ENCODE peak calls at places on chromosomes 12 and 14, in six cellular contexts. G is tibial artery; Y is cardiac muscle cell; V is substantia nigra; C is astrocyte; J is CD4-positive, alpha-beta T cell. D is an unnamed sample.

GRCh38 chr12:79406993-79407392 is 283.8 kb downstream of the PAWR start:
- DNase-seq in Y (no peak), G (no peak), J (no peak), V (no peak), C (no peak), D (no peak)

GRCh38 chr14:64388533-64389243 is 535 bp downstream of the MTHFD1 start:
- DNase-seq in J (no peak), Y (peak; percentile 46), V (peak; percentile 57), G (peak; percentile 47), C (peak; percentile 26), D (no peak)

GRCh38 chr12:19880724-19881123 is 441.4 kb downstream of the AEBP2 start:
- DNase-seq in V (no peak), J (no peak), Y (no peak), G (no peak), C (peak; percentile 23), D (no peak)

GRCh38 chr14:79483472-79483871 is 727.8 kb downstream of the DIO2 start:
- DNase-seq in G (no peak), J (no peak), Y (no peak), V (no peak), C (peak; percentile 85), D (no peak)

GRCh38 chr12:6767592-6768384 is 1.6 kb downstream of the PTMS start:
- DNase-seq in V (no peak), G (no peak), C (no peak), Y (peak; percentile 51), J (no peak), D (no peak)

GRCh38 chr14:52974406-52974805 is 23.6 kb upstream of the FERMT2 start:
- DNase-seq in Y (no peak), G (no peak), C (no peak), J (no peak), V (no peak), D (no peak)

GRCh38 chr14:77498120-77498979 is at the start of gene ISM2:
- DNase-seq in G (no peak), V (no peak), Y (peak; percentile 72), C (peak; percentile 8), J (peak; percentile 19), D (no peak)

GRCh38 chr14:31536201-31536960 is 24.8 kb upstream of the NUBPL start:
- DNase-seq in Y (no peak), J (no peak), V (no peak), C (no peak), G (no peak), D (no peak)

GRCh38 chr12:84508325-84508861 is 404.2 kb downstream of the SLC6A15 start:
- DNase-seq in J (no peak), C (peak; percentile 77), Y (no peak), G (peak; percentile 36), V (no peak), D (no peak)

GRCh38 chr14:71113376-71113775 is 206.1 kb downstream of the PCNX1 start:
- DNase-seq in C (peak; percentile 34), V (no peak), J (no peak), G (no peak), Y (no peak), D (no peak)
- H3K27ac ChIP-seq in C (no peak overlapping the region), V (no peak overlapping the region), J (no peak overlapping the region), G (no peak overlapping the region), Y (no peak overlapping the region), D (no peak overlapping the region)

DNA sequence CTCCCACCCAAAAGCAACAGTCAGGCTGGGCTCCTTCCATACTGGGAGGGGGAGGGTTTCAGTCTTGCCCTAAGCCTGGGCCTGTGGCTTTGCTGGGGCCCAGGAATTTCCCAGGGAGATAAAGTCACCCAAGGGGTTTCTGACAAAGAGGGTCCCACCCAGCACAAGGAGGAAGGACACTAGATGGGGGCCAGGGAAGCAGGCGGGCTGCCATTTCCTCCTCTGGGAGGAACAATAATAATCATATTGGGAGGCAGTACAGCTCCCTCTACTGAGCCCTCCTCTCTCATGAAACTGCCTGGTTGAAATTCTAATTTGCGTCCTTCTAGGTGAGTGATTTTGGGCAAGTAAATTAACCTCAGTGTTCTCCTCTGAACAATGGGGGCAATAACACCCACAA is 7.9 kb downstream of the SLC8B1 start:
- DNase-seq in V (no peak), J (no peak), Y (no peak), C (no peak), G (no peak), D (no peak)
- H3K27ac ChIP-seq in V (no peak overlapping the region), J (no peak overlapping the region), Y (no peak overlapping the region), C (no peak overlapping the region), G (no peak overlapping the region), D (no peak overlapping the region)

GRCh38 chr12:14946856-14947255 is 8.5 kb upstream of the ERP27 start:
- DNase-seq in G (no peak), C (no peak), J (no peak), Y (no peak), V (no peak), D (no peak)

GRCh38 chr12:14950982-14951746 is 10.2 kb downstream of the ARHGDIB start:
- DNase-seq in C (no peak), G (no peak), J (no peak), Y (peak; percentile 69), V (no peak), D (no peak)

GRCh38 chr12:14950421-14950820 is 11.0 kb downstream of the ARHGDIB start:
- DNase-seq in V (no peak), J (no peak), C (peak; percentile 6), G (no peak), Y (no peak), D (no peak)

GRCh38 chr12:14948672-14949071 is 10.3 kb upstream of the ERP27 start:
- DNase-seq in J (no peak), V (no peak), G (peak; percentile 36), C (peak; percentile 85), Y (peak; percentile 53), D (peak; percentile 84)

GRCh38 chr12:14949631-14950030 is 11.3 kb upstream of the ERP27 start:
- DNase-seq in C (no peak), G (no peak), J (no peak), V (no peak), Y (no peak), D (peak; percentile 67)
- H3K27ac ChIP-seq in C (no peak overlapping the region), G (peak overlapping the region; percentile 79), J (peak overlapping the region; percentile 90), V (no peak overlapping the region), Y (peak overlapping the region; percentile 68), D (peak overlapping the region; percentile 95)

DNA sequence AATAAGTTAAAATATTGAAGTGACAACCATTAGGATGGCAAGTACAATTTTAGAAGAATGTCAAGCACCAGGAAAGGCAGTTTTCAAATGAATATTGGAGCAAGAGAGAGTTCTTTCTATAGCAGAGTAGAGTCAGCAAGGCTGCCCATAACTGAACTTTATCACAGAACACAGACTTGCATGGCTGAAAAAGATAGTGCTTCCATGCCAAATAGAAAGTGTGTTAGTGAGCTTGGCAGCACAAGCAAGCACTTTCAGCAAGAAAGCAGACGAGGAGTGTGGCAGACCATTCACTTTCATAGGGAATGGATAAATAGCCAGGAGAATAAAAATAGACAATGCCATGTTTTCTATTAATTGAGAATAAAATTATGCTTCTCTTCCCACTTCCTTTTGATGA is 647.0 kb upstream of the MGAT4C start:
- DNase-seq in Y (peak; percentile 18), G (no peak), C (no peak), J (no peak), V (no peak), D (no peak)
- H3K27ac ChIP-seq in Y (no peak overlapping the region), G (no peak overlapping the region), C (no peak overlapping the region), J (no peak overlapping the region), V (no peak overlapping the region), D (no peak overlapping the region)

GRCh38 chr14:100309028-100309718 is 2.9 kb upstream of the SLC25A29 start:
- DNase-seq in V (no peak), Y (no peak), G (no peak), J (no peak), C (no peak), D (no peak)
- H3K27ac ChIP-seq in V (no peak overlapping the region), Y (no peak overlapping the region), G (no peak overlapping the region), J (no peak overlapping the region), C (no peak overlapping the region), D (no peak overlapping the region)

DNA sequence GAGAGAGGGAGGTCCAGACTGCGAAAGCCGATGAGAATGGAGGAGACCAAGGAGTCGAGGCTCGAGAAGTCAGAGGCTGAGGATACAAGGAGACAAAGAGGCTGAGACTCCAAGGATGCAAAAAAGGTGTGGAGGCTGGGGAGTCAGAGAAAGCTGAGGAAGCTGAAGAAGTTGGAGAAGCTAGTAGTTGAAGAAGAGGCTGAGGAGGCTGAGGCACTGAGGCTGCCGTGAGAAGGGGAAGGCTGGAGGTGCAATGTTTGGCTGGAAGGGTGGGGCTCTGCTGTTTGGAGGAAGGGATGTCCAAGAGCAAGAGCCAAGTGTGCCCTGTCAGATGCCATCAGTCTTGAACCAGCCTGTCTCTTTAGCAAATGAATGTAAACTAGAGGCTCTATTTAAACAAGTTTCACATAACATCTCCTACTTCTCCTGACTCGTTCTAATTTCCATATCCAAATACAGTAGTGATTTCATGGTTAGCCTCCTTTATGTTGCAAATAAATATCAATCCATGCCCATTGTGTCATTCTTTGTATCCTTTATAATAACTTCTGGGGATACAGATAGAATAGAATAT is 10.8 kb upstream of the SPTSSA start:
- DNase-seq in V (no peak), G (no peak), J (no peak), C (no peak), Y (no peak), D (no peak)
- H3K27ac ChIP-seq in V (no peak overlapping the region), G (no peak overlapping the region), J (no peak overlapping the region), C (no peak overlapping the region), Y (no peak overlapping the region), D (no peak overlapping the region)

GRCh38 chr14:90827919-90828610 is 11.8 kb upstream of the TTC7B start:
- DNase-seq in C (peak; percentile 68), Y (peak; percentile 93), V (peak; percentile 96), J (peak; percentile 83), G (peak; percentile 92), D (peak; percentile 84)

GRCh38 chr14:90831821-90832220 is 15.6 kb upstream of the TTC7B start:
- DNase-seq in G (no peak), J (no peak), Y (no peak), V (no peak), C (no peak), D (no peak)

GRCh38 chr14:90830931-90831701 is 14.9 kb upstream of the TTC7B start:
- DNase-seq in C (no peak), Y (no peak), V (no peak), J (no peak), G (no peak), D (no peak)

GRCh38 chr14:90829677-90830076 is 13.4 kb upstream of the TTC7B start:
- DNase-seq in V (no peak), C (no peak), J (no peak), G (no peak), Y (no peak), D (no peak)

GRCh38 chr14:90828642-90829487 is 12.6 kb upstream of the TTC7B start:
- DNase-seq in C (no peak), G (no peak), V (no peak), J (no peak), Y (no peak), D (no peak)
- H3K27ac ChIP-seq in C (no peak overlapping the region), G (peak overlapping the region; percentile 71), V (peak overlapping the region; percentile 90), J (no peak overlapping the region), Y (no peak overlapping the region), D (peak overlapping the region; percentile 50)

D was measured in DND-41.